ENCODE peak calls at places on chromosomes 4 and X, in nine cellular contexts. D is SK-N-SH, J is type B pancreatic cell, X is IMR-90, H is GM12878, A is LoVo, G is heart right ventricle, M is A172, B is left cardiac atrium. U is an unnamed sample.

GRCh38 chr4:53734584-53735363 is 143.5 kb upstream of the LNX1 start:
- DNase-seq in D (no peak), X (peak), B (no peak), A (no peak), G (no peak), M (peak), H (no peak), J (no peak), U (no peak)

GRCh38 chrX:141405878-141406492 is 163.7 kb upstream of the SPANXC start:
- DNase-seq in D (no peak), M (peak), J (no peak), G (no peak), B (no peak), A (peak), H (no peak), X (peak), U (peak)

GRCh38 chr4:97367878-97368277 is 775.4 kb downstream of the STPG2 start:
- DNase-seq in G (no peak), B (no peak), J (no peak), X (no peak), A (peak), H (no peak), M (peak), D (no peak), U (peak)

GRCh38 chrX:150449313-150449712 is 86.2 kb downstream of the MAMLD1 start:
- DNase-seq in D (no peak), H (no peak), X (no peak), B (no peak), M (no peak), A (no peak), G (no peak), J (no peak), U (no peak)

GRCh38 chrX:44580466-44580865 is 37.8 kb upstream of the FUNDC1 start:
- DNase-seq in J (no peak), B (no peak), A (peak), G (no peak), M (peak), D (no peak), X (peak), H (no peak), U (peak)

GRCh38 chr4:119580293-119580692 is 48.3 kb downstream of the PDE5A start:
- DNase-seq in J (no peak), B (no peak), H (no peak), D (no peak), X (no peak), G (no peak), A (no peak), M (no peak), U (no peak)

GRCh38 chrX:92232182-92232581 is 453.0 kb downstream of the PCDH11X start:
- DNase-seq in X (peak), A (no peak), B (no peak), M (no peak), D (peak), J (no peak), H (no peak), G (no peak), U (peak)

GRCh38 chr4:182906786-182907185 is 10.4 kb downstream of the DCTD start:
- DNase-seq in A (no peak), M (no peak), B (no peak), J (no peak), H (no peak), D (no peak), G (no peak), X (peak), U (no peak)

GRCh38 chr4:602559-602942 is 22.8 kb upstream of the PDE6B start:
- DNase-seq in J (peak), A (peak), X (no peak), D (peak), M (no peak), G (peak), B (no peak), H (no peak), U (peak)

GRCh38 chr4:18021720-18022571 is at the start of gene LCORL:
- DNase-seq in X (peak), B (peak), H (peak), J (peak), M (peak), A (peak), D (peak), G (peak), U (peak)

GRCh38 chr4:30718021-30718888 is 1.9 kb upstream of the PCDH7 start:
- DNase-seq in D (peak), M (peak), J (no peak), G (peak), A (no peak), H (no peak), X (peak), B (peak), U (peak)

GRCh38 chr4:128600410-128600809 is 209.1 kb upstream of the JADE1 start:
- DNase-seq in M (no peak), X (peak), D (no peak), B (no peak), J (no peak), A (no peak), H (no peak), G (peak), U (peak)

GRCh38 chr4:25069014-25069413 is 38.3 kb upstream of the LGI2 start:
- DNase-seq in M (no peak), B (no peak), H (no peak), D (no peak), X (no peak), J (no peak), A (no peak), G (no peak), U (peak)

GRCh38 chrX:11193035-11193469 is 81.9 kb downstream of the HCCS start:
- DNase-seq in B (no peak), J (no peak), D (no peak), M (no peak), A (no peak), H (no peak), X (peak), G (no peak), U (no peak)

GRCh38 chrX:153901753-153902140 is 2.7 kb upstream of the AVPR2 start:
- DNase-seq in X (no peak), G (no peak), D (peak), M (peak), B (no peak), A (no peak), H (no peak), J (no peak), U (no peak)

GRCh38 chr4:46908148-46908547 is 897 bp downstream of the COX7B2 start:
- DNase-seq in M (peak), A (no peak), H (no peak), X (no peak), D (no peak), J (no peak), G (no peak), B (no peak), U (no peak)

GRCh38 chrX:44906041-44906440 is 33.1 kb downstream of the KDM6A start:
- DNase-seq in X (no peak), G (no peak), B (no peak), A (no peak), H (no peak), D (no peak), J (no peak), M (no peak), U (no peak)

GRCh38 chr4:134490863-134491262 is 289.3 kb upstream of the PABPC4L start:
- DNase-seq in M (peak), H (no peak), G (no peak), X (no peak), B (no peak), D (no peak), J (no peak), A (no peak), U (no peak)

GRCh38 chr4:51866835-51867234 is 23.9 kb downstream of the DCUN1D4 start:
- DNase-seq in D (no peak), X (no peak), M (no peak), A (no peak), H (no peak), B (no peak), G (peak), J (no peak), U (no peak)

GRCh38 chrX:31266172-31267076 is 194.6 kb upstream of the FTHL17 start:
- DNase-seq in J (peak), G (peak), X (no peak), B (peak), A (no peak), M (peak), H (no peak), D (peak), U (peak)

GRCh38 chr4:39591290-39591689 is 47.4 kb downstream of the SMIM14 start:
- DNase-seq in X (peak), M (no peak), B (no peak), J (no peak), H (no peak), D (no peak), A (no peak), G (no peak), U (no peak)

GRCh38 chr4:40723728-40724127 is 26.0 kb upstream of the NSUN7 start:
- DNase-seq in D (no peak), B (no peak), M (no peak), J (no peak), X (no peak), A (no peak), G (no peak), H (no peak), U (no peak)

GRCh38 chr4:112664611-112665010 is 27.7 kb downstream of the LARP7 start:
- DNase-seq in A (peak), G (no peak), X (peak), M (no peak), J (no peak), H (no peak), B (no peak), D (no peak), U (no peak)

GRCh38 chr4:122639181-122639580 is 18.3 kb upstream of the IL21 start:
- DNase-seq in M (peak), X (no peak), G (no peak), A (peak), J (no peak), D (no peak), H (no peak), B (no peak), U (no peak)

GRCh38 chr4:85029453-85029852 is 63.0 kb upstream of the WDFY3 start:
- DNase-seq in B (no peak), X (no peak), A (no peak), J (no peak), D (no peak), G (no peak), M (no peak), H (no peak), U (no peak)

GRCh38 chr4:2830632-2831610 is 12.7 kb upstream of the ADD1 start:
- DNase-seq in H (no peak), A (no peak), J (peak), B (peak), D (peak), G (no peak), M (no peak), X (no peak), U (no peak)

GRCh38 chrX:10622197-10622596 is 1.8 kb upstream of the MID1 start:
- DNase-seq in H (no peak), X (peak), B (no peak), A (no peak), D (no peak), M (no peak), J (no peak), G (no peak), U (no peak)

GRCh38 chrX:152861116-152861515 is 30.3 kb downstream of the NSDHL start:
- DNase-seq in B (no peak), A (no peak), J (no peak), X (peak), H (no peak), D (no peak), M (no peak), G (no peak), U (no peak)

GRCh38 chrX:19870206-19870605 is 17.2 kb downstream of the SH3KBP1 start:
- DNase-seq in M (no peak), D (no peak), B (no peak), G (no peak), X (no peak), J (no peak), H (no peak), A (no peak), U (no peak)

GRCh38 chr4:158020734-158021346 is 152.0 kb downstream of the GASK1B start:
- DNase-seq in A (no peak), X (peak), J (no peak), H (no peak), B (no peak), G (no peak), D (no peak), M (peak), U (peak)

GRCh38 chr4:56535915-56536314 is 30.3 kb downstream of the ARL9 start:
- DNase-seq in A (no peak), M (no peak), B (no peak), J (no peak), D (no peak), X (no peak), G (no peak), H (no peak), U (no peak)

GRCh38 chrX:56802921-56803848 is 74.1 kb downstream of the NBDY start:
- DNase-seq in G (peak), D (peak), B (peak), X (peak), J (peak), M (peak), A (no peak), H (peak), U (peak)

GRCh38 chr4:139903845-139904244 is 238.2 kb downstream of the MGST2 start:
- DNase-seq in G (no peak), B (no peak), X (peak), D (no peak), M (no peak), A (no peak), J (no peak), H (no peak), U (no peak)